ENCODE peak calls at places on chromosome 20, in five cellular contexts. A is heart right ventricle, R is MM.1S, S is H9, B is body of pancreas. G is an unnamed sample.

GRCh38 chr20:58678806-58679205 is 13.8 kb upstream of the NPEPL1 start:
- DNase-seq in A (no peak), R (no peak), S (no peak), B (no peak), G (no peak)

GRCh38 chr20:59082077-59082740 is 39.6 kb upstream of the PRELID3B start:
- DNase-seq in A (no peak), R (no peak), S (no peak), B (no peak), G (no peak)

GRCh38 chr20:21090738-21091120 is 15.4 kb downstream of the LINC00237 start:
- DNase-seq in A (no peak), R (no peak), S (no peak), B (no peak), G (no peak)

GRCh38 chr20:18436847-18437246 is 30.0 kb downstream of the DZANK1 start:
- DNase-seq in A (no peak), R (no peak), S (no peak), B (no peak), G (no peak)

GRCh38 chr20:25310268-25310920 is 62.5 kb downstream of the PYGB start:
- DNase-seq in A (no peak), R (peak; percentile 87), S (no peak), B (peak; percentile 66), G (no peak)

GRCh38 chr20:3680701-3681351 is 984 bp downstream of the ADAM33 start:
- DNase-seq in A (no peak), R (no peak), S (no peak), B (no peak), G (no peak)

GRCh38 chr20:43655937-43656336 is 11.0 kb upstream of the MYBL2 start:
- DNase-seq in A (no peak), R (no peak), S (no peak), B (no peak), G (no peak)

GRCh38 chr20:37541326-37541725 is 13.7 kb upstream of the BLCAP start:
- DNase-seq in A (no peak), R (no peak), S (peak; percentile 17), B (no peak), G (no peak)

GRCh38 chr20:41467690-41468089 is 101.1 kb upstream of the EMILIN3 start:
- DNase-seq in A (no peak), R (no peak), S (no peak), B (no peak), G (no peak)

GRCh38 chr20:41413169-41413568 is 46.6 kb upstream of the EMILIN3 start:
- DNase-seq in A (no peak), R (no peak), S (no peak), B (no peak), G (no peak)

GRCh38 chr20:63161176-63161651 is 54.7 kb downstream of the YTHDF1 start:
- DNase-seq in A (peak; percentile 3), R (no peak), S (no peak), B (no peak), G (peak; percentile 10)

GRCh38 chr20:32535953-32536823 is 48.9 kb downstream of the NOL4L start:
- DNase-seq in A (peak; percentile 48), R (peak; percentile 83), S (peak; percentile 82), B (peak; percentile 74), G (peak; percentile 51)
- H3K4me1 ChIP-seq in A (peaks cover 27% of the 10 kb centered on the region), R (peaks cover 26% of the 10 kb centered on the region), S (no peaks in the 10 kb centered on the region), B (peaks cover 6% of the 10 kb centered on the region), G (peaks cover 52% of the 10 kb centered on the region)

GRCh38 chr20:56207656-56208055 is 40.9 kb upstream of the MC3R start:
- DNase-seq in A (no peak), R (no peak), S (no peak), B (no peak), G (no peak)

GRCh38 chr20:56204206-56204605 is 44.3 kb upstream of the MC3R start:
- DNase-seq in A (no peak), R (no peak), S (no peak), B (no peak), G (no peak)

GRCh38 chr20:56205350-56205749 is 43.2 kb upstream of the MC3R start:
- DNase-seq in A (no peak), R (no peak), S (no peak), B (no peak), G (no peak)

GRCh38 chr20:56200456-56200855 is 48.1 kb upstream of the MC3R start:
- DNase-seq in A (no peak), R (no peak), S (no peak), B (no peak), G (no peak)

DNA sequence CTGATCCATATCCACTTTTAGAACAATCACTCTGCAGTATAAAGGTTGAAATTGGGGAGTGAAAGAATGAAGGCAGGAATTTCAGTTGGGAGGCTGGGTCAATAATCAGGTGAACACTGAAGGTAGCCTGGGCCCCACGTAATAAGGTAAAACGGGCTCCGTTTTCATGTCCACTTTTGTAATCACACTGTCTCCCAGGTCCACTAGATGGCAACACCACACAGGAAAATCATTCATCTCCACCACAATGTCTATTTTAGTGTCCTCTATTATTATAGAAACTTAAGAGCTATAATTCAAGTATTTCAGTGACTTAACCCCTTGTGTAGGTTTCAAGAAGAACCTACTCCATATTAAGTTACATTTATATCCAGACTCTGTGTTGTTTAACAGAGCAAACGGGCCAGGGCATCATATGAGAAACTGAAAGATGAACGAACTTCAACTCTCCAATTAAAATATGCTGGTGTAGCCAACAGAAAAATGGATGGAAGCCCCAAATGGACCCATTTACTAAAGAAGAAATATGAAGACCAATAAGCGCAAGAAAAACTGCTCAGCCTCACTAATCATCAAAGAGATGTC is 45.9 kb upstream of the MC3R start:
- DNase-seq in A (no peak), R (peak; percentile 12), S (no peak), B (no peak), G (no peak)
- H3K4me1 ChIP-seq in A (no peaks in the 10 kb centered on the region), R (no peaks in the 10 kb centered on the region), S (no peaks in the 10 kb centered on the region), B (no peaks in the 10 kb centered on the region), G (no peaks in the 10 kb centered on the region)

GRCh38 chr20:50113420-50114224 is 672 bp upstream of the UBE2V1 start:
- DNase-seq in A (no peak), R (peak; percentile 22), S (no peak), B (no peak), G (no peak)
- H3K4me1 ChIP-seq in A (peaks cover 68% of the 10 kb centered on the region), R (peaks cover 41% of the 10 kb centered on the region), S (peaks cover 6% of the 10 kb centered on the region), B (peaks cover 65% of the 10 kb centered on the region), G (peaks cover 45% of the 10 kb centered on the region)

DNA sequence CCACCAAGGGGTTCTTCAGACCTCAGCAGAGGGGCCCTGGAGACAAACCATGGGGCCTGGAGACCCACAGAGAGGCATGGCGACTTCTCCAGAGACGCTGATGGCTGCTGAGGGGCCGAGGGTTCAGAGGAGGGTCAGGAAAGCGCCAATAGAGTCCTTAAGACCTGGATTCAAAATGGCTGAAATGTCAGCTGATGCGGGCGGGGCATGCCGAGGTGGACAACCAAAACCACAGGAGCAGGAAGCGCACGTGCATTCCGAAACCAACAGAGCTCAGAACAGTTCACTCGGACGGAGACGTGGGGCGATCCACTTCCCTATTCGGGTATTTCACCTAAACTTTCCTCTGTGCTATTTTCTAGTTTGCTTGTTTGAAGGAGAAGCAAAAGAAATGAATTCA is 99.9 kb upstream of the RIN2 start:
- DNase-seq in A (no peak), R (peak; percentile 82), S (no peak), B (no peak), G (no peak)
- H3K4me1 ChIP-seq in A (peaks cover 5% of the 10 kb centered on the region), R (peaks cover 13% of the 10 kb centered on the region), S (no peaks in the 10 kb centered on the region), B (no peaks in the 10 kb centered on the region), G (peaks cover 2% of the 10 kb centered on the region)

DNA sequence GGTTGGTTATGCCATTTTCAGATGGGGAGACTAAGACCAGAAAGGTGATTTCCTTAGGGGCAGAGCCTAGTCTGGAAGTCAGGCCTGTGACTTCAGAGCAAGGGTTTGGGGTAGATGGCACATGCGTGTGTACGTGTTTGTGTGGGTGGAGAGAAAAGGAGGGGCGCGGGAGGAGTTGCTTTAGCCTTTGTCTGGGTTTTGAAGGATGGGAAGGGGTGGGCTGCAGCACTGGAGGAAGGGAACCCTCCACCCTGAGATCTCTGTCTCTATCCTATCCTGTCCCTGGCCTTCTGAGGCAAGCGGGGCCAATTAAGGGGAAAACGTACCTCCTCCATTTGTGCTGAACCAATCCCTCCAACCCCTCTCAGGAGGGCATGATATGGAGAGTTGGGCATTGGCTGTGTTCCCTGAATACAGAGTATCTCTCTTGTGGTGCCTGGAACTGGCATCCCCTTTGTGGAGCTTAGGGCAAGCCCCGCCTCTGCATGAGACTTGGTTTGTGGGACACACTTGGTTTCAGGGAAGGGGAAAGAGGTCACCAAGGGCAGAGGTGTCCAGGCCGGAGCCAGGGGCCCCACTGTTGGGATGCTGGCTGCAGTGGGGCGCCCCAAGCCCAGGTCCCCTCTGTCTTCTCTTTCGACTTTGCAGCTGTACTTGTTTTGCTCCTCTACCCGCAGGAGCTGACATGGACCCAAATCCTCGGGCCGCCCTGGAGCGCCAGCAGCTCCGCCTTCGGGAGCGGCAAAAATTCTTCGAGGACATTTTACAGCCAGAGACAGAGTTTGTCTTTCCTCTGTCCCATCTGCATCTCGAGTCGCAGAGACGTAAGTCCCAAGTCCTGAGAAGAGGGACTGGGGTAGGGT is at the start of gene DBNDD2:
- DNase-seq in A (peak; percentile 40), R (no peak), S (no peak), B (no peak), G (peak; percentile 71)
- H3K4me1 ChIP-seq in A (peaks cover 50% of the 10 kb centered on the region), R (no peaks in the 10 kb centered on the region), S (peaks cover 3% of the 10 kb centered on the region), B (peaks cover 19% of the 10 kb centered on the region), G (no peaks in the 10 kb centered on the region)

GRCh38 chr20:57431539-57431835 is 40.3 kb downstream of the RBM38 start:
- DNase-seq in A (no peak), R (no peak), S (no peak), B (no peak), G (no peak)
- H3K4me1 ChIP-seq in A (peaks cover 48% of the 10 kb centered on the region), R (peaks cover 33% of the 10 kb centered on the region), S (no peaks in the 10 kb centered on the region), B (peaks cover 38% of the 10 kb centered on the region), G (peaks cover 26% of the 10 kb centered on the region)